ENCODE peak calls at places on chromosomes 12 and 14, in four cellular contexts. U is H1, J is mesenchymal stem cell, O is IMR-90. L is an unnamed sample.

GRCh38 chr14:101077511-101078074 is 174.1 kb upstream of the RTL1 start:
- DNase-seq in U (peak), J (peak), O (peak), L (peak)

GRCh38 chr12:52029686-52030085 is 21.6 kb upstream of the NR4A1 start:
- DNase-seq in U (no peak), J (peak), O (peak), L (peak)

GRCh38 chr12:107253361-107253760 is 160.0 kb upstream of the CRY1 start:
- DNase-seq in U (no peak), J (no peak), O (no peak), L (no peak)

GRCh38 chr12:28253175-28253641 is 63.0 kb downstream of the CCDC91 start:
- DNase-seq in U (no peak), J (no peak), O (peak), L (no peak)

GRCh38 chr12:51887476-51888315 is at the start of gene ANKRD33:
- DNase-seq in U (no peak), J (peak), O (no peak), L (peak)

GRCh38 chr14:54919330-54919729 is 16.7 kb upstream of the GCH1 start:
- DNase-seq in U (no peak), J (no peak), O (no peak), L (no peak)

GRCh38 chr12:41014643-41015020 is 173.5 kb upstream of the PDZRN4 start:
- DNase-seq in U (no peak), J (peak), O (peak), L (no peak)

GRCh38 chr14:92846162-92846897 is 52.2 kb downstream of the GOLGA5 start:
- DNase-seq in U (no peak), J (peak), O (peak), L (no peak)

GRCh38 chr12:46825526-46826414 is at the start of gene SLC38A4:
- DNase-seq in U (no peak), J (peak), O (peak), L (peak)

GRCh38 chr14:73973497-73973896 is 23.4 kb downstream of the COQ6 start:
- DNase-seq in U (no peak), J (no peak), O (no peak), L (no peak)

GRCh38 chr12:68240079-68240478 is 13.3 kb downstream of the IL22 start:
- DNase-seq in U (no peak), J (peak), O (peak), L (no peak)

GRCh38 chr12:113755098-113755497 is 211.0 kb downstream of the RBM19 start:
- DNase-seq in U (no peak), J (no peak), O (no peak), L (no peak)

GRCh38 chr14:89787525-89787924 is 167.0 kb downstream of the EFCAB11 start:
- DNase-seq in U (no peak), J (no peak), O (peak), L (no peak)

GRCh38 chr12:101857043-101857558 is 20.3 kb upstream of the DRAM1 start:
- DNase-seq in U (no peak), J (peak), O (peak), L (no peak)

GRCh38 chr14:95611293-95611880 is 74.8 kb upstream of the TCL1B start:
- DNase-seq in U (no peak), J (no peak), O (no peak), L (no peak)

GRCh38 chr14:95614335-95614734 is 71.9 kb upstream of the TCL1B start:
- DNase-seq in U (no peak), J (no peak), O (no peak), L (no peak)

DNA sequence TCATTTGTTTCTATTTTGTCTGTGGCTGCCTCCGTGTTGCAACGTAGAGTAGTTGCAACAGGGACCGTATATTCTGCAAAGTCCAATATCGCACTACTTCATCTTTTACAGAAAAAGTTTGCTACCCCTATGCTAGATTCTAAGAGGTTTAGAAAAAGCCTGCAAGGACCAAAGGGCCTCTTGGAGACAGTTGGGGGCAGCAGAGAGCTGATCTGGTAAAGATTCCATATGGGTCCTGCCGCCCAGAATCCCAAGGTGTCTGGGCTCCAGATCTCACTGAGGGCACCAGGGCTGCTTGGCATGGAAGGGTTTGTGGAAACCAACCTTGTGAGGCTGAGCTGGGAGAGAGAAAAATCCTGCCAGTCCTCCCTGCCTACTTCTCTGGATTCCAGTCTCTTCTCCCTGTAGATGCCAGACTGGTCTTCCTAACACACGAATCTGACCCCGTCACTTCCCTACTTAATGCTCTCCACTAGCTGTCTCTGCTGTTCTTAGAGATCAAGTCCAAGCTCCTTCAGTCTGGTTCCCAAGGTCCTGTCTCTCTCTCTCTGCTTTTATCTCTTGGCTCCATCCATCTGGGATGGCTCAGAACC is 74.6 kb downstream of the GLRX5 start:
- DNase-seq in U (no peak), J (peak), O (peak), L (peak)
- H2BK15ac ChIP-seq in U (peak), J (no peak), O (no peak), L (no peak)

GRCh38 chr14:46250113-46250703 is 401.4 kb downstream of the RPL10L start:
- DNase-seq in U (no peak), J (peak), O (no peak), L (no peak)
- H2AFZ ChIP-seq in U (no peak), J (no peak), O (no peak), L (no peak)

GRCh38 chr12:5433081-5433839 is 1.4 kb downstream of the NTF3 start:
- DNase-seq in U (no peak), J (peak), O (peak), L (peak)

GRCh38 chr12:5435161-5435560 is 3.3 kb downstream of the NTF3 start:
- DNase-seq in U (no peak), J (no peak), O (no peak), L (no peak)

GRCh38 chr12:5434647-5434968 is 2.7 kb downstream of the NTF3 start:
- DNase-seq in U (no peak), J (no peak), O (no peak), L (no peak)

GRCh38 chr12:5432011-5432400 is at the start of gene NTF3:
- DNase-seq in U (no peak), J (peak), O (peak), L (peak)

DNA sequence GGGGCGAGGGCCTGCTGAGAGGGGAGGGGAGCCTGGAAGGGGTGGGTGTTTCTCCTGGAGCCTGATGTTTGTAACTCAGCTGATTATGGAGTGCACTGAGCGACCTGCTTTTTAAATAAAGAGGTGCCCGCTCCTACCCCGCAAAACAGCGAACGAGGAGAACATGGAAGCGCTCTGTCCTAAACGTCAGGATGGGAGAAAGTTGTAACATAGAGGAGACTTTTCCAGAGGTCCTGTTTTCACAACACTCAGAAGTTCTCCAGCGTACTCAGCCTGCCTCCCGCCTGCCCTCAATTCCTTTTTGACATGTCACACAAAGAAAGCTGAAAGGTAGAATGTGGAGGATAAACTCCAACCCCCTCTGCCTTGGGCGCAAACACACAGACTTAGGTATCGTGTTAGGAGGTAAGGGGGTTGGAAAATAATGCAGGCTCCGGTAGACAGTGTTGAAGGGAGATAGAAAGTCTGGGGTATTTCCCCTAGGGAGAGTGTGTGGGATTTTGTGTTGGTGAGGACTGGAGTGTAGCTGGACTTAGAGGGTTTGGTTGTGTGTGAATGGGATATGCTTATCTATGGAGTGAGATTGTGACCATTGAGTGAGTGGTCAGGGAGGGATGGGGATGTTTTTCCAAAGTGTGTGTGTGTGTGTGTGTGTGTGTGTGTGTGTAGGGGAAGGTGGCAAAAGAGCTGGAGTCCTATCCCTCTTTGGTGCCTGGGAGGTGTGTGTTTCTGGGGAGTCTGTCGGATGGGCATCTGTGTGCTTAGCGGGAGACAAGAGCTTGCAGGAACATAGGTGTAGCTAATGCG is 2.1 kb downstream of the NTF3 start:
- DNase-seq in U (no peak), J (peak), O (no peak), L (no peak)
- H2BK15ac ChIP-seq in U (peak), J (no peak), O (peak), L (no peak)

GRCh38 chr14:104826858-104827172 is 25.9 kb downstream of the ZBTB42 start:
- DNase-seq in U (no peak), J (no peak), O (no peak), L (no peak)

GRCh38 chr14:104830781-104831180 is 29.9 kb downstream of the ZBTB42 start:
- DNase-seq in U (no peak), J (no peak), O (no peak), L (no peak)

GRCh38 chr14:104826197-104826857 is 25.4 kb downstream of the ZBTB42 start:
- DNase-seq in U (no peak), J (peak), O (peak), L (peak)

GRCh38 chr14:104824353-104824997 is 23.6 kb downstream of the ZBTB42 start:
- DNase-seq in U (no peak), J (no peak), O (no peak), L (no peak)

DNA sequence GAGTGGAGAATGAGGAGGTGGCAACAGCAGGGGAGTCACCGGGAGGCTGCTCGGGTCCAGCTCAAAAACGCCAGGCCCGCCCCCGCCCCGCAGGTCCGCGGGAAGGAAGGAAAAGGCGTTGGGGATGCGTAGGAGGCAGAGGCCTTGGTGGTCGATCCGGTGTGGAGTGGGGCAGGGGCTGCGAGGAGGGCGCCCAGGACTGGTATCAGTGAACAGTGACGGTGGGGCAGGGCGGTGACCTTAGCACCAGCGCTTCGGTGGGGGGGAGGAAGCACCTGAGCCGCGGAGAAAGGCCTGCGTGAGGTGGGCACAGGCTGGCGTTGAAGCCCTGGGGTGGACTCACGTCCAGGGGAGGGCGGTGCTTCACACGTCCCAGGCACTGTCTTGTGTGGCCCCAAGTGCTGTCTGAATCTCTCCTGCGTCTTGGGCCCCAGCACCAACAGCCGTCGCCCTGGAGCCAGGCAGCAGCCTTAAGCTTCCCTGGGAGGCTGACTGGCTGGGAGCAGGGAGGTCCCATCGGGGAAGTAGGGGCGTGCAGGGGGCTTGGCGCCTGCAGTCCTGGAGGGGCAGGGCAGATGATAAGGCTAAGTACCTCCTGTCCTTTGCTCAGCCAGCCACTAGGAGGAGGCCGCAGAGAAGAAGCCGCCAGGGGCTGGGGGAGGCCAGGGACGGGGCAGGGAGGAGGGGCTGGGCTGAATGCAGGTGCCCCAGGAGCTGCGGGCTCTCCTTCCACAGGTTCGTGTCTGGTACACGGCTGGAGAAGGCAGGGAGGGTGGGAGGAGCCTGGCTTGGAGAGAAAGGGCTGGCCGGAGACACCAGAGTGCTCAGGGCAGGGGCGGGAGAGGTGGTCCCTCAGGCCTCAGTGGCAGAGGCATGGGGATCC is 26.5 kb downstream of the ZBTB42 start:
- DNase-seq in U (peak), J (peak), O (peak), L (peak)
- H2AFZ ChIP-seq in U (no peak), J (peak), O (peak), L (no peak)

GRCh38 chr14:51859136-51859535 is 1.3 kb upstream of the GNG2 start:
- DNase-seq in U (no peak), J (peak), O (peak), L (no peak)

GRCh38 chr14:51862171-51862838 is 1.9 kb downstream of the GNG2 start:
- DNase-seq in U (no peak), J (peak), O (peak), L (no peak)

GRCh38 chr14:51860836-51861583 is 598 bp downstream of the GNG2 start:
- DNase-seq in U (no peak), J (peak), O (peak), L (no peak)

GRCh38 chr14:51862839-51863235 is 2.4 kb downstream of the GNG2 start:
- DNase-seq in U (no peak), J (no peak), O (peak), L (no peak)

DNA sequence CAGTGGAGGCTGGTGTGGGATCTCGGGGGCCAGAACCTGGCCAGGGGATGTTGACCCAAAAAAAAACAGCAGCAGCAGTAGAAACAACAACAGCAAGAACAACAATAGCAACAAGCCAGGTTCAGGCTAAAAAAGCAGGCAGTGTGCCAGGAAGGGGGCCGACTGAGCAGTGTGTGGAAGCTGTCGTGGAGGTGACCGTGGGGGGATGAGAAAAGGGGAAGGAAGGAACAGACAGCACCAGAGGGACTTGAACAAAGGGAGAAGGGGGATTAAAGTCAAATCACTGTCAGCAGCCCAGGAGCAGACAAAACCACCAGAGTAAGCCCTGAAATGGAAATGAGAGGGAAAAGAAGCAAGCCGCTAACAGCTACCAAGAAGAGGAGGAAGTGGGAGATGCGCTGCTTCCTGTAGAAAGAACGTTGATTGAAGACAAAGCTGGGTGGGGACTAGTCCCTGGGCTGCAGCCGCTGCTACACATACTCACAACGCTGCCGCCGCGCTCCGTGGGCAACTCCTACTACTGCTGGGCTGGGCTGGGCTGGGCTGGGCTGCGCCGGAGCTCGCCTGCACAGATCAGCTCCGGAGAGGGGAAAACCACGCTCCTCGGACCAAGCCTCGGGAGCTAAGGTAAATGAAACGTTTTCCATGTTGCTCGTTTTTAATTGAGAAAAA is at the start of gene GNG2:
- DNase-seq in U (no peak), J (peak), O (peak), L (peak)
- H2BK15ac ChIP-seq in U (no peak), J (no peak), O (peak), L (no peak)

DNA sequence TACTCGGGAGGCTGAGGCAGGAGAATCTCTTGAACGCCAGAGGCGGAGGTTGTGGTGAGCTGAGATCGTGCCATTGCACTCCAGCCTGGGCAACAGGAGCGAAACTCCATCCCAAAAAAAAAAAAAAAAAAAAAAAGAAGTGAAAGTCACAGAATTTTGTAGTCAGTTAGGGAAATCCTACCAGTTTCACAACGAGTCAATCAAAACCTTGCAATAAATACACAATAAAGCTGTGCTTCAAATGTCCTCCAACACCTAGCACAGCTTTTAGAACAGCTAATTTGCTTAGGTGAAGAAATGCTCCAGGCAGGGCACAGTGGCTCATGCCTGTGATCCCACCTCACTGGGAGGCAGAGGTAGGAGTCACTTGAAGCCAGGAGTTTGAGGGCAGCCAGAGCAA is 112.8 kb upstream of the ATF7IP start:
- DNase-seq in U (no peak), J (no peak), O (no peak), L (no peak)
- H2AFZ ChIP-seq in U (no peak), J (no peak), O (peak), L (no peak)

GRCh38 chr14:61539631-61540030 is 155.7 kb upstream of the HIF1A start:
- DNase-seq in U (no peak), J (no peak), O (no peak), L (no peak)

GRCh38 chr14:61542848-61543790 is 152.2 kb upstream of the HIF1A start:
- DNase-seq in U (no peak), J (no peak), O (no peak), L (no peak)

GRCh38 chr14:61538464-61539022 is 156.8 kb upstream of the HIF1A start:
- DNase-seq in U (no peak), J (no peak), O (no peak), L (no peak)

GRCh38 chr14:61543946-61544345 is 151.4 kb upstream of the HIF1A start:
- DNase-seq in U (no peak), J (no peak), O (no peak), L (no peak)

GRCh38 chr14:61540931-61541330 is 154.4 kb upstream of the HIF1A start:
- DNase-seq in U (no peak), J (no peak), O (no peak), L (no peak)
- H2BK15ac ChIP-seq in U (peak), J (no peak), O (peak), L (no peak)